ENCODE peak calls at places on chromosome 22, in five cellular contexts. One of them, this sample, is unnamed.

GRCh38 chr22:45897736-45898135 is 79.2 kb downstream of the WNT7B start:
- DNase-seq in HFF-Myc: no peak
- DNase-seq in cardiac muscle cell: no peak
- DNase-seq in left ventricle myocardium inferior: no peak
- DNase-seq in esophagus squamous epithelium: no peak
- DNase-seq in this sample: no peak

GRCh38 chr22:41358927-41359326 is 22.8 kb upstream of the TEF start:
- DNase-seq in cardiac muscle cell: no peak
- DNase-seq in HFF-Myc: no peak
- DNase-seq in esophagus squamous epithelium: no peak
- DNase-seq in left ventricle myocardium inferior: no peak
- DNase-seq in this sample: no peak

GRCh38 chr22:19522190-19522880 is 1.9 kb downstream of the CLDN5 start:
- DNase-seq in left ventricle myocardium inferior: peak
- DNase-seq in esophagus squamous epithelium: no peak
- DNase-seq in cardiac muscle cell: no peak
- DNase-seq in HFF-Myc: no peak
- DNase-seq in this sample: no peak

GRCh38 chr22:41038732-41039131 is 53.7 kb upstream of the EP300 start:
- DNase-seq in cardiac muscle cell: no peak
- DNase-seq in esophagus squamous epithelium: no peak
- DNase-seq in HFF-Myc: no peak
- DNase-seq in left ventricle myocardium inferior: no peak
- DNase-seq in this sample: no peak

GRCh38 chr22:35306350-35306967 is 6.8 kb downstream of the TOM1 start:
- DNase-seq in cardiac muscle cell: no peak
- DNase-seq in left ventricle myocardium inferior: no peak
- DNase-seq in esophagus squamous epithelium: no peak
- DNase-seq in HFF-Myc: no peak
- DNase-seq in this sample: no peak

GRCh38 chr22:27662359-27663030 is 139.1 kb downstream of the MN1 start:
- DNase-seq in cardiac muscle cell: peak
- DNase-seq in HFF-Myc: no peak
- DNase-seq in esophagus squamous epithelium: no peak
- DNase-seq in left ventricle myocardium inferior: peak
- DNase-seq in this sample: no peak

GRCh38 chr22:47354668-47355387 is 592.4 kb downstream of the TBC1D22A start:
- DNase-seq in esophagus squamous epithelium: no peak
- DNase-seq in left ventricle myocardium inferior: no peak
- DNase-seq in HFF-Myc: no peak
- DNase-seq in cardiac muscle cell: no peak
- DNase-seq in this sample: no peak

GRCh38 chr22:26887456-26887855 is 230.1 kb downstream of the MIAT start:
- DNase-seq in HFF-Myc: peak
- DNase-seq in left ventricle myocardium inferior: no peak
- DNase-seq in esophagus squamous epithelium: no peak
- DNase-seq in cardiac muscle cell: peak
- DNase-seq in this sample: no peak

GRCh38 chr22:50267591-50268390 is 2.4 kb downstream of the MAPK11 start:
- DNase-seq in cardiac muscle cell: peak
- DNase-seq in left ventricle myocardium inferior: peak
- DNase-seq in HFF-Myc: no peak
- DNase-seq in esophagus squamous epithelium: no peak
- DNase-seq in this sample: no peak

GRCh38 chr22:35368386-35368785 is 12.5 kb upstream of the HMOX1 start:
- DNase-seq in esophagus squamous epithelium: no peak
- DNase-seq in left ventricle myocardium inferior: no peak
- DNase-seq in HFF-Myc: no peak
- DNase-seq in cardiac muscle cell: no peak
- DNase-seq in this sample: no peak

GRCh38 chr22:37242395-37242918 is 1.6 kb downstream of the RAC2 start:
- DNase-seq in left ventricle myocardium inferior: peak
- DNase-seq in cardiac muscle cell: peak
- DNase-seq in esophagus squamous epithelium: peak
- DNase-seq in HFF-Myc: no peak
- DNase-seq in this sample: peak
- H3K4me3 ChIP-seq in left ventricle myocardium inferior: peak
- H3K4me3 ChIP-seq in cardiac muscle cell: no peak
- H3K4me3 ChIP-seq in esophagus squamous epithelium: peak
- H3K4me3 ChIP-seq in HFF-Myc: no peak
- H3K4me3 ChIP-seq in this sample: peak

DNA sequence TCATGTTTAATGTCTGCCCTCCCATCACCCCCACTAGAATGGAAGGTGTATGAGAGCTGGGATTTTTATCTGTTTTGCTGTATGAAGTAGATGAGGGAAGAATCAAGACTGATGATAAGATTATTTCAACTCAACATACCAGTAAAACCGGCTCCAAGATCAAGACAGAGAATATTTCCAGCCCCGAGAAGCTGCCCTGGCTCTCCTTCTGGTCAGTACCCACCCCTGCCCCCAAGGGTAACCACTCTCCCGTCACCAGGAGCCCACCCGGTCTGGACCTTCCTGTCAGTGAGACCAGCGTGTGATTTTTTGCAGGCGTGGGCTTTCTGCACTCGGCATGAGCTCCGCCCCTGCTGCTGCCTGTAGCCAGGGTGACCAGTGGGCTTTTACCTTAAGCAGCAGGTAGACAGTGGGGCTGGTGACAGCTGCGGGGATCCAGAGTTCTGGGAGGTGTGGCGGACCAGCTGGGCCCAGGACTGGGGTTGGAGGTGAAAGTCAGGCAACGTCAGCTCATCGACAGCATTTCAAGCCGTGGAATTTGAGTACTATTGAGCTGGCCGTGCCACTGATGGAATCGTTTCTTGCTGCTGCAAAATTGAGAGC is 25.6 kb downstream of the RPL3 start:
- DNase-seq in left ventricle myocardium inferior: no peak
- DNase-seq in esophagus squamous epithelium: no peak
- DNase-seq in HFF-Myc: no peak
- DNase-seq in cardiac muscle cell: no peak
- DNase-seq in this sample: no peak
- H3K4me3 ChIP-seq in left ventricle myocardium inferior: no peak
- H3K4me3 ChIP-seq in esophagus squamous epithelium: no peak
- H3K4me3 ChIP-seq in HFF-Myc: no peak
- H3K4me3 ChIP-seq in cardiac muscle cell: no peak
- H3K4me3 ChIP-seq in this sample: no peak

GRCh38 chr22:20552450-20552894 is 45.1 kb downstream of the MED15 start:
- DNase-seq in esophagus squamous epithelium: no peak
- DNase-seq in HFF-Myc: no peak
- DNase-seq in left ventricle myocardium inferior: peak
- DNase-seq in cardiac muscle cell: peak
- DNase-seq in this sample: no peak

GRCh38 chr22:20551805-20552449 is 44.5 kb downstream of the MED15 start:
- DNase-seq in esophagus squamous epithelium: no peak
- DNase-seq in cardiac muscle cell: peak
- DNase-seq in left ventricle myocardium inferior: no peak
- DNase-seq in HFF-Myc: no peak
- DNase-seq in this sample: no peak

GRCh38 chr22:20550851-20551744 is 43.7 kb downstream of the MED15 start:
- DNase-seq in HFF-Myc: no peak
- DNase-seq in esophagus squamous epithelium: no peak
- DNase-seq in left ventricle myocardium inferior: no peak
- DNase-seq in cardiac muscle cell: peak
- DNase-seq in this sample: no peak

GRCh38 chr22:20553947-20554741 is 46.7 kb downstream of the MED15 start:
- DNase-seq in esophagus squamous epithelium: no peak
- DNase-seq in left ventricle myocardium inferior: no peak
- DNase-seq in HFF-Myc: no peak
- DNase-seq in cardiac muscle cell: no peak
- DNase-seq in this sample: no peak

GRCh38 chr22:20552913-20553401 is 45.5 kb downstream of the MED15 start:
- DNase-seq in left ventricle myocardium inferior: no peak
- DNase-seq in cardiac muscle cell: peak
- DNase-seq in esophagus squamous epithelium: no peak
- DNase-seq in HFF-Myc: no peak
- DNase-seq in this sample: no peak
- H3K4me3 ChIP-seq in left ventricle myocardium inferior: peak
- H3K4me3 ChIP-seq in cardiac muscle cell: no peak
- H3K4me3 ChIP-seq in esophagus squamous epithelium: no peak
- H3K4me3 ChIP-seq in HFF-Myc: no peak
- H3K4me3 ChIP-seq in this sample: no peak

DNA sequence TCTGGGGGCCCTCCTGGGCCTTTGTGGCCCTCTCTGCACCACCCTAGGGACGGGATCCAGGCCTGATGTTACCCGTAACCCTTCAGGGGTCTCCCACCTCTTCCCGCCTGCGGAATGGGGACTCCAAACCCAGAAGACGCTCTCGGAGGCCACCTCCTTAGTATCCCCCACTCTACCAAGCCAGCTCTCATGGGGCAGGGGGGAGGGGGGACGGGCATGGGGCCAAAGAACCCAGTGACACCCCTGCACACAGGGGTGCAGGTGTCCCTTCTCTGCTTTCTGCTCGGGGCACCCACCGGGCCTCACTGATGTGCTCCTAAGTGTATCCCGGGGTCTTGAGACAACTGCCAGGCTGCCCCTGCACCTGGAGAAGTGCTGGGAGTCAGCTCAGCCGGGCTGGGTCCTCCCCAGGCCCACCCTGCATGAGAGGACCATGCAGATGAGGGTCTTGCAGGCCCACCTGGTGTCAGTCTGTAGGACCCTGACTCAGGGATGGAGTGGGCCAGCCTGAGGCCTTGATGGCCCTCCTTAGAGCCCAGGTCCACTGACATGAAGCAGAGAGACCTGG is 176.9 kb downstream of the IGLL1 start:
- DNase-seq in HFF-Myc: no peak
- DNase-seq in left ventricle myocardium inferior: no peak
- DNase-seq in cardiac muscle cell: no peak
- DNase-seq in esophagus squamous epithelium: no peak
- DNase-seq in this sample: no peak
- H3K4me3 ChIP-seq in HFF-Myc: no peak
- H3K4me3 ChIP-seq in left ventricle myocardium inferior: no peak
- H3K4me3 ChIP-seq in cardiac muscle cell: peak
- H3K4me3 ChIP-seq in esophagus squamous epithelium: no peak
- H3K4me3 ChIP-seq in this sample: peak

DNA sequence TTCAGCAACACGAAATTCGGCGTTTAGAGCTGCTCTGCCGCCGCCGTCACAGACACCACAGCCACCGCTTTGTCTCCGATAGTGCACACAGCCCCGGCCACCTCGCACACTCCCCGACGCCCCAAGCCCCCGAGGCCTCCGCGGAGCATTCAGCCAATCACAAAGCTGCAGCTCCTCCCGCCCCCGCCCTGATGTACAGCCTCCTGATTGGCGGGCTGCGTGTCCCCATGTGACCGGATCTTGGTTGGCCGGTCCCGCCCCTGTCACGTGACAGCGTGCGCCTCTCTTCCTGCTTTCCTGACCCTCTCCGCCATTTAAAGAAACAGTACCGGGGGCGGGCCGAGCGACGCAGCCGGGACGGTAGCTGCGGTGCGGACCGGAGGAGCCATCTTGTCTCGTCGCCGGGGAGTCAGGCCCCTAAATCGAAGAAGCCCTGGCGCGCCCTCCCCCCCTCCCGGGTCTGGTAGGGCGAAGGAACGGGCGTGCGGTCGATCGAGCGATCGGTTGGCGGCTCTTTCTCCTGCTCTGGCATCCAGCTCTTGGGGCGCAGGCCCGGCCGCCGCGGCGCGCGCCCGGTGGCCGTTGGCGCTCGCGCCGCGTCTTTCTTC is at the start of gene TUG1:
- DNase-seq in esophagus squamous epithelium: peak
- DNase-seq in cardiac muscle cell: peak
- DNase-seq in left ventricle myocardium inferior: peak
- DNase-seq in HFF-Myc: peak
- DNase-seq in this sample: peak
- H3K4me3 ChIP-seq in esophagus squamous epithelium: peak
- H3K4me3 ChIP-seq in cardiac muscle cell: peak
- H3K4me3 ChIP-seq in left ventricle myocardium inferior: peak
- H3K4me3 ChIP-seq in HFF-Myc: peak
- H3K4me3 ChIP-seq in this sample: peak

This sample was measured in Jurkat, Clone E6-1.